ENCODE peak calls at places on chromosomes 3 and 15, in six cellular contexts. I is BJ, B is NCI-H1930, X is astrocyte of the spinal cord, V is heart right ventricle, Z is psoas muscle. G is an unnamed sample.

GRCh38 chr15:32716960-32717289 is 879 bp upstream of the GREM1 start:
- DNase-seq in I (no peak), B (no peak), V (no peak), Z (no peak), X (peak; percentile 29), G (no peak)

GRCh38 chr3:117853923-117854322 is 1144.3 kb downstream of the TUSC7 start:
- DNase-seq in Z (no peak), X (peak; percentile 45), V (no peak), I (peak; percentile 70), B (no peak), G (no peak)

GRCh38 chr3:121126378-121127035 is 218.5 kb downstream of the STXBP5L start:
- DNase-seq in Z (no peak), I (no peak), V (no peak), X (no peak), B (no peak), G (no peak)

GRCh38 chr3:143016321-143016972 is 15.1 kb downstream of the U2SURP start:
- DNase-seq in V (no peak), X (no peak), I (no peak), Z (no peak), B (no peak), G (no peak)

GRCh38 chr15:96047255-96047931 is 283.1 kb upstream of the NR2F2 start:
- DNase-seq in V (peak; percentile 18), Z (no peak), I (peak; percentile 90), B (no peak), X (peak; percentile 95), G (no peak)

GRCh38 chr3:54822206-54822605 is 105.7 kb downstream of the LRTM1 start:
- DNase-seq in I (peak; percentile 42), V (peak; percentile 21), Z (no peak), B (no peak), X (peak; percentile 49), G (no peak)

GRCh38 chr3:66483006-66483928 is 17.6 kb downstream of the LRIG1 start:
- DNase-seq in V (peak; percentile 84), I (no peak), Z (peak; percentile 87), B (no peak), X (peak; percentile 84), G (peak; percentile 94)

GRCh38 chr15:22979699-22980188 is 424 bp downstream of the CYFIP1 start:
- DNase-seq in V (peak; percentile 41), B (no peak), Z (peak; percentile 61), X (no peak), I (no peak), G (peak; percentile 83)

GRCh38 chr3:15636028-15636709 is 34.6 kb downstream of the BTD start:
- DNase-seq in I (peak; percentile 82), B (no peak), X (peak; percentile 92), Z (no peak), V (peak; percentile 34), G (no peak)

GRCh38 chr3:173945081-173945652 is 547.6 kb downstream of the NLGN1 start:
- DNase-seq in X (no peak), I (no peak), V (no peak), Z (no peak), B (no peak), G (no peak)

GRCh38 chr3:154137036-154137435 is 15.8 kb downstream of the ARHGEF26 start:
- DNase-seq in Z (no peak), X (no peak), I (no peak), B (no peak), V (no peak), G (no peak)

GRCh38 chr3:8607285-8608040 is 37.1 kb downstream of the SSUH2 start:
- DNase-seq in V (peak; percentile 80), B (no peak), Z (peak; percentile 81), I (no peak), X (peak; percentile 80), G (no peak)

GRCh38 chr15:81265944-81266775 is 57.8 kb downstream of the STARD5 start:
- DNase-seq in X (peak; percentile 76), I (no peak), B (peak; percentile 60), V (peak; percentile 80), Z (peak; percentile 86), G (peak; percentile 86)

G was measured in aorta.